ENCODE peak calls at places on chromosomes 12 and 14, in five cellular contexts. One of them, this sample, is unnamed.

GRCh38 chr12:76552343-76552938 is 7.1 kb downstream of the OSBPL8 start:
- DNase-seq in lower leg skin: no peak
- DNase-seq in GM13977: no peak
- DNase-seq in mammary epithelial cell: no peak
- DNase-seq in WTC11: no peak
- DNase-seq in this sample: no peak

GRCh38 chr12:66129934-66130266 is 650 bp downstream of the LLPH start:
- DNase-seq in lower leg skin: no peak
- DNase-seq in WTC11: no peak
- DNase-seq in mammary epithelial cell: no peak
- DNase-seq in GM13977: peak
- DNase-seq in this sample: no peak

GRCh38 chr12:116476227-116476852 is 82.8 kb upstream of the MAP1LC3B2 start:
- DNase-seq in mammary epithelial cell: no peak
- DNase-seq in GM13977: no peak
- DNase-seq in lower leg skin: no peak
- DNase-seq in WTC11: no peak
- DNase-seq in this sample: no peak

GRCh38 chr12:115553622-115554021 is 723.9 kb downstream of the MED13L start:
- DNase-seq in WTC11: no peak
- DNase-seq in lower leg skin: no peak
- DNase-seq in mammary epithelial cell: no peak
- DNase-seq in GM13977: no peak
- DNase-seq in this sample: no peak

GRCh38 chr14:101865288-101865687 is 99.1 kb upstream of the DYNC1H1 start:
- DNase-seq in lower leg skin: no peak
- DNase-seq in GM13977: no peak
- DNase-seq in mammary epithelial cell: no peak
- DNase-seq in WTC11: no peak
- DNase-seq in this sample: no peak

GRCh38 chr14:104119700-104120251 is 18.6 kb upstream of the KIF26A start:
- DNase-seq in WTC11: peak
- DNase-seq in GM13977: no peak
- DNase-seq in lower leg skin: no peak
- DNase-seq in mammary epithelial cell: no peak
- DNase-seq in this sample: no peak

GRCh38 chr12:103647267-103647666 is 60.2 kb downstream of the STAB2 start:
- DNase-seq in lower leg skin: no peak
- DNase-seq in GM13977: no peak
- DNase-seq in mammary epithelial cell: peak
- DNase-seq in WTC11: no peak
- DNase-seq in this sample: no peak

GRCh38 chr12:71730936-71731335 is 23.7 kb upstream of the RAB21 start:
- DNase-seq in GM13977: no peak
- DNase-seq in lower leg skin: no peak
- DNase-seq in WTC11: no peak
- DNase-seq in mammary epithelial cell: no peak
- DNase-seq in this sample: no peak

GRCh38 chr12:38956337-38956736 is 50.9 kb upstream of the CPNE8 start:
- DNase-seq in GM13977: no peak
- DNase-seq in mammary epithelial cell: peak
- DNase-seq in lower leg skin: no peak
- DNase-seq in WTC11: no peak
- DNase-seq in this sample: no peak

GRCh38 chr14:61140872-61141271 is 140.3 kb downstream of the TMEM30B start:
- DNase-seq in lower leg skin: no peak
- DNase-seq in GM13977: no peak
- DNase-seq in mammary epithelial cell: peak
- DNase-seq in WTC11: no peak
- DNase-seq in this sample: no peak

GRCh38 chr12:87849074-87849473 is 180.1 kb downstream of the C12orf50 start:
- DNase-seq in lower leg skin: no peak
- DNase-seq in WTC11: no peak
- DNase-seq in GM13977: no peak
- DNase-seq in mammary epithelial cell: no peak
- DNase-seq in this sample: peak

GRCh38 chr14:31206536-31207286 is 882 bp downstream of the HECTD1 start:
- DNase-seq in lower leg skin: no peak
- DNase-seq in mammary epithelial cell: no peak
- DNase-seq in GM13977: peak
- DNase-seq in WTC11: peak
- DNase-seq in this sample: peak

GRCh38 chr12:80551897-80552296 is 107.9 kb downstream of the PTPRQ start:
- DNase-seq in GM13977: no peak
- DNase-seq in WTC11: no peak
- DNase-seq in lower leg skin: no peak
- DNase-seq in mammary epithelial cell: peak
- DNase-seq in this sample: no peak

GRCh38 chr12:132323171-132324010 is 6.0 kb downstream of the GALNT9 start:
- DNase-seq in GM13977: no peak
- DNase-seq in WTC11: no peak
- DNase-seq in lower leg skin: no peak
- DNase-seq in mammary epithelial cell: no peak
- DNase-seq in this sample: no peak

GRCh38 chr14:22414876-22415632 is 174.0 kb downstream of the DAD1 start:
- DNase-seq in lower leg skin: no peak
- DNase-seq in WTC11: no peak
- DNase-seq in GM13977: no peak
- DNase-seq in mammary epithelial cell: no peak
- DNase-seq in this sample: no peak

GRCh38 chr14:89296281-89296745 is 120.7 kb downstream of the FOXN3 start:
- DNase-seq in lower leg skin: no peak
- DNase-seq in WTC11: peak
- DNase-seq in mammary epithelial cell: no peak
- DNase-seq in GM13977: no peak
- DNase-seq in this sample: no peak

GRCh38 chr12:82055391-82055790 is 296.2 kb upstream of the PPFIA2 start:
- DNase-seq in GM13977: no peak
- DNase-seq in lower leg skin: no peak
- DNase-seq in mammary epithelial cell: no peak
- DNase-seq in WTC11: no peak
- DNase-seq in this sample: no peak

GRCh38 chr12:89893972-89894706 is 185.5 kb upstream of the ATP2B1 start:
- DNase-seq in mammary epithelial cell: peak
- DNase-seq in GM13977: no peak
- DNase-seq in WTC11: no peak
- DNase-seq in lower leg skin: no peak
- DNase-seq in this sample: no peak

GRCh38 chr12:40752011-40752410 is 59.8 kb downstream of the CNTN1 start:
- DNase-seq in WTC11: no peak
- DNase-seq in lower leg skin: no peak
- DNase-seq in GM13977: no peak
- DNase-seq in mammary epithelial cell: peak
- DNase-seq in this sample: no peak

GRCh38 chr12:100221523-100221922 is 20.9 kb downstream of the ACTR6 start:
- DNase-seq in WTC11: no peak
- DNase-seq in mammary epithelial cell: no peak
- DNase-seq in GM13977: no peak
- DNase-seq in lower leg skin: no peak
- DNase-seq in this sample: no peak

GRCh38 chr12:11941601-11942360 is 129.0 kb upstream of the BCL2L14 start:
- DNase-seq in lower leg skin: no peak
- DNase-seq in WTC11: no peak
- DNase-seq in GM13977: no peak
- DNase-seq in mammary epithelial cell: peak
- DNase-seq in this sample: no peak

DNA sequence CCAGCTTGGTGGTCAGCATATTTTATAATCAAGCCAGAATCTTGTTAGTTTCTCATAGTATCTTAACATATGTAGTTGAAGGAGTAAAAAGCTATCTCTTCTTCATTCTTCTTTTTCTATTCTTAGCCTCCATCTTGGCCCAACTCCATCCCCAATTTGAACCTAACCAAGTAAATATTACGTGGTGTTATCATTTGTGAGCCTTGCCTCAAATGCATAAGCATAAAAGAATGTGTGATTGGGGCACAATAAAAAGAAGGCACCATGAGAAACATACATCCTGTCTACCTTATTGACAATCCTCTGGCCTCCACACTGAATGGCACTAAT is 181.4 kb upstream of the BMP4 start:
- DNase-seq in mammary epithelial cell: no peak
- DNase-seq in lower leg skin: no peak
- DNase-seq in WTC11: no peak
- DNase-seq in GM13977: no peak
- DNase-seq in this sample: no peak
- TF ChIP-seq CTCF in mammary epithelial cell: no peak
- TF ChIP-seq CTCF in lower leg skin: no peak
- TF ChIP-seq CTCF in WTC11: no peak
- TF ChIP-seq CTCF in GM13977: no peak
- TF ChIP-seq CTCF in this sample: no peak

GRCh38 chr12:70272510-70272909 is 29.3 kb downstream of the CNOT2 start:
- DNase-seq in mammary epithelial cell: no peak
- DNase-seq in WTC11: no peak
- DNase-seq in GM13977: no peak
- DNase-seq in lower leg skin: no peak
- DNase-seq in this sample: no peak

GRCh38 chr12:70268972-70269371 is 25.7 kb downstream of the CNOT2 start:
- DNase-seq in mammary epithelial cell: no peak
- DNase-seq in GM13977: no peak
- DNase-seq in lower leg skin: no peak
- DNase-seq in WTC11: no peak
- DNase-seq in this sample: no peak

GRCh38 chr12:70271025-70271424 is 27.8 kb downstream of the CNOT2 start:
- DNase-seq in lower leg skin: no peak
- DNase-seq in mammary epithelial cell: no peak
- DNase-seq in WTC11: no peak
- DNase-seq in GM13977: no peak
- DNase-seq in this sample: no peak

GRCh38 chr12:70267550-70267949 is 24.3 kb downstream of the CNOT2 start:
- DNase-seq in mammary epithelial cell: no peak
- DNase-seq in WTC11: no peak
- DNase-seq in lower leg skin: no peak
- DNase-seq in GM13977: no peak
- DNase-seq in this sample: no peak

DNA sequence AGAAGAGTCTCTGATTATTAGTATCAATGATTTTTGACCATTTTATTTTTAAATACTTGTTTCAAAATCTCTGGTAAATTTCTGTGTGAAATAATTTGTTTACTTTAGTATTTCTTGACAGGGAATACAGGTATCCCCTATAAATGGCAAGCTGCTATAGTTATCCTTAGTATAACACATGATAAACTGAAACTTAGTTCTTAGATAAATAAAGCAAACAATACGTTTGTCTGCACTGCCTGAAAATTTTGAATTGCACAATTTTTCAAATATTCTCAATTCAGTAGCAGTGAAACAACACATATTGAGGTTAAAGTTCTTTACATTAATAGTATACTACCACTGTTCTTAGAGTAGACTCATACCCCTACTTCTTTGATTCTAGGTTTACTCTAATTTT is 26.9 kb downstream of the CNOT2 start:
- DNase-seq in lower leg skin: no peak
- DNase-seq in GM13977: no peak
- DNase-seq in WTC11: no peak
- DNase-seq in mammary epithelial cell: no peak
- DNase-seq in this sample: no peak
- TF ChIP-seq CTCF in lower leg skin: no peak
- TF ChIP-seq CTCF in GM13977: no peak
- TF ChIP-seq CTCF in WTC11: no peak
- TF ChIP-seq CTCF in mammary epithelial cell: no peak
- TF ChIP-seq CTCF in this sample: no peak

GRCh38 chr14:69002069-69002468 is 23.0 kb upstream of the ACTN1 start:
- DNase-seq in WTC11: peak
- DNase-seq in lower leg skin: no peak
- DNase-seq in mammary epithelial cell: peak
- DNase-seq in GM13977: no peak
- DNase-seq in this sample: no peak
- TF ChIP-seq CTCF in WTC11: no peak
- TF ChIP-seq CTCF in lower leg skin: no peak
- TF ChIP-seq CTCF in mammary epithelial cell: no peak
- TF ChIP-seq CTCF in GM13977: no peak
- TF ChIP-seq CTCF in this sample: no peak

GRCh38 chr12:62801796-62802195 is 133.2 kb downstream of the PPM1H start:
- DNase-seq in lower leg skin: no peak
- DNase-seq in mammary epithelial cell: no peak
- DNase-seq in GM13977: no peak
- DNase-seq in WTC11: no peak
- DNase-seq in this sample: no peak

GRCh38 chr12:62800707-62801400 is 134.1 kb downstream of the PPM1H start:
- DNase-seq in lower leg skin: no peak
- DNase-seq in WTC11: no peak
- DNase-seq in GM13977: no peak
- DNase-seq in mammary epithelial cell: no peak
- DNase-seq in this sample: no peak

GRCh38 chr12:62802321-62802720 is 132.6 kb downstream of the PPM1H start:
- DNase-seq in GM13977: no peak
- DNase-seq in lower leg skin: no peak
- DNase-seq in WTC11: no peak
- DNase-seq in mammary epithelial cell: peak
- DNase-seq in this sample: no peak

GRCh38 chr12:62803756-62804155 is 131.2 kb downstream of the PPM1H start:
- DNase-seq in GM13977: no peak
- DNase-seq in lower leg skin: no peak
- DNase-seq in WTC11: no peak
- DNase-seq in mammary epithelial cell: no peak
- DNase-seq in this sample: no peak

GRCh38 chr12:62802981-62803380 is 132.0 kb downstream of the PPM1H start:
- DNase-seq in WTC11: no peak
- DNase-seq in GM13977: no peak
- DNase-seq in lower leg skin: no peak
- DNase-seq in mammary epithelial cell: no peak
- DNase-seq in this sample: no peak
- TF ChIP-seq CTCF in WTC11: no peak
- TF ChIP-seq CTCF in GM13977: no peak
- TF ChIP-seq CTCF in lower leg skin: no peak
- TF ChIP-seq CTCF in mammary epithelial cell: no peak
- TF ChIP-seq CTCF in this sample: no peak

GRCh38 chr12:112169966-112170365 is 44.6 kb downstream of the TRAFD1 start:
- DNase-seq in WTC11: no peak
- DNase-seq in mammary epithelial cell: no peak
- DNase-seq in GM13977: no peak
- DNase-seq in lower leg skin: no peak
- DNase-seq in this sample: no peak

GRCh38 chr12:112170971-112171596 is 45.7 kb downstream of the TRAFD1 start:
- DNase-seq in WTC11: no peak
- DNase-seq in mammary epithelial cell: no peak
- DNase-seq in GM13977: no peak
- DNase-seq in lower leg skin: no peak
- DNase-seq in this sample: no peak

GRCh38 chr12:112168561-112168971 is 43.2 kb downstream of the TRAFD1 start:
- DNase-seq in GM13977: no peak
- DNase-seq in mammary epithelial cell: no peak
- DNase-seq in WTC11: no peak
- DNase-seq in lower leg skin: no peak
- DNase-seq in this sample: no peak

GRCh38 chr12:112169086-112169872 is 43.9 kb downstream of the TRAFD1 start:
- DNase-seq in GM13977: no peak
- DNase-seq in WTC11: no peak
- DNase-seq in lower leg skin: no peak
- DNase-seq in mammary epithelial cell: no peak
- DNase-seq in this sample: no peak

DNA sequence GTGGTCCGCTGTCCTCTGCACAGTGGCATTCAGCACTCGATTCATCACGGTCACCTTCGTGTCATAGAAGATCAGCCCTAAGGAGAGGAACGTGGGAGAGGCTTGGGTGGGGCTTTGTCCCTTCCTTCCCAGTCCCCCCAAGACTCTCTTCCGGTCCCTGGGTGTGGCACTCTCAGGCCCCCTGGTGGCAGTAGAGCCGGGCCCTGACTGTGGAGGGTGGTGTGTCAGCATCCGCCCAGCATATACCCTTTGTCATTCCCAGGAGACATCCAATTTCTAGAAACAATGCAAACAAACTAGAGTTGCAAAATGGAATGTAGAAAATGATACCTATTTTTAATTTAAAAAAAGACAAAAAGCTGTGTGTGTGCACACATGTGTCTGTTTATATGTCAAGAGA is 45.0 kb downstream of the TRAFD1 start:
- DNase-seq in GM13977: no peak
- DNase-seq in WTC11: peak
- DNase-seq in lower leg skin: no peak
- DNase-seq in mammary epithelial cell: no peak
- DNase-seq in this sample: no peak
- TF ChIP-seq CTCF in GM13977: peak
- TF ChIP-seq CTCF in WTC11: no peak
- TF ChIP-seq CTCF in lower leg skin: no peak
- TF ChIP-seq CTCF in mammary epithelial cell: no peak
- TF ChIP-seq CTCF in this sample: peak